ENCODE peak calls at places on chromosomes 2 and 18, in nine cellular contexts. L is nucleus accumbens, J is pancreas, X is T-cell, K is T-helper 22 cell, B is osteocyte, O is amniotic stem cell, R is IMR-90, F is AG08396. H is an unnamed sample.

GRCh38 chr2:178193496-178193822 is 853 bp upstream of the OSBPL6 start:
- DNase-seq in L (no peak), J (no peak), X (no peak), K (no peak), B (no peak), O (no peak), R (peak), F (no peak), H (no peak)

GRCh38 chr2:126882736-126883660 is 15.7 kb upstream of the TEX51 start:
- DNase-seq in L (no peak), J (no peak), X (no peak), K (no peak), B (peak), O (no peak), R (no peak), F (no peak), H (no peak)

GRCh38 chr2:5926896-5927512 is 234.8 kb downstream of the SOX11 start:
- DNase-seq in L (peak), J (no peak), X (no peak), K (no peak), B (no peak), O (no peak), R (no peak), F (no peak), H (no peak)

GRCh38 chr2:144942516-144943256 is 422.8 kb upstream of the ZEB2 start:
- DNase-seq in L (no peak), J (no peak), X (no peak), K (no peak), B (no peak), O (peak), R (peak), F (peak), H (no peak)

GRCh38 chr18:11145413-11146191 is 3.8 kb downstream of the PIEZO2 start:
- DNase-seq in L (no peak), J (no peak), X (no peak), K (no peak), B (no peak), O (no peak), R (no peak), F (no peak), H (no peak)

GRCh38 chr2:190838492-190838910 is 42.1 kb upstream of the GLS start:
- DNase-seq in L (no peak), J (no peak), X (no peak), K (no peak), B (no peak), O (peak), R (peak), F (peak), H (no peak)

GRCh38 chr2:179340678-179341077 is 76.0 kb upstream of the SESTD1 start:
- DNase-seq in L (no peak), J (peak), X (no peak), K (no peak), B (no peak), O (no peak), R (peak), F (no peak), H (no peak)

GRCh38 chr2:20668470-20668869 is 1.5 kb downstream of the GDF7 start:
- DNase-seq in L (no peak), J (no peak), X (no peak), K (no peak), B (no peak), O (no peak), R (no peak), F (no peak), H (no peak)

GRCh38 chr2:42077343-42077742 is 29.5 kb downstream of the PKDCC start:
- DNase-seq in L (no peak), J (no peak), X (no peak), K (no peak), B (no peak), O (no peak), R (no peak), F (no peak), H (no peak)

GRCh38 chr2:145961846-145962245 is 1441.9 kb upstream of the ZEB2 start:
- DNase-seq in L (no peak), J (no peak), X (no peak), K (no peak), B (no peak), O (no peak), R (peak), F (peak), H (no peak)

GRCh38 chr2:180208841-180209240 is 201.7 kb upstream of the CWC22 start:
- DNase-seq in L (no peak), J (no peak), X (no peak), K (no peak), B (no peak), O (no peak), R (peak), F (peak), H (no peak)

GRCh38 chr2:24342110-24342910 is 18.0 kb downstream of the ITSN2 start:
- DNase-seq in L (no peak), J (no peak), X (no peak), K (no peak), B (no peak), O (no peak), R (peak), F (no peak), H (no peak)

GRCh38 chr2:163345795-163346573 is 389.8 kb downstream of the FIGN start:
- DNase-seq in L (no peak), J (no peak), X (no peak), K (no peak), B (no peak), O (peak), R (peak), F (peak), H (no peak)

GRCh38 chr2:30577151-30577550 is 130.1 kb downstream of the LCLAT1 start:
- DNase-seq in L (no peak), J (no peak), X (no peak), K (no peak), B (no peak), O (no peak), R (no peak), F (no peak), H (no peak)

GRCh38 chr2:56244911-56245530 is 61.2 kb downstream of the CCDC85A start:
- DNase-seq in L (peak), J (no peak), X (no peak), K (no peak), B (no peak), O (no peak), R (no peak), F (no peak), H (no peak)

GRCh38 chr2:64166637-64167420 is 22.6 kb upstream of the PELI1 start:
- DNase-seq in L (no peak), J (no peak), X (no peak), K (no peak), B (no peak), O (no peak), R (peak), F (no peak), H (no peak)

GRCh38 chr2:19138264-19138825 is 220.1 kb downstream of the OSR1 start:
- DNase-seq in L (no peak), J (no peak), X (no peak), K (no peak), B (no peak), O (no peak), R (no peak), F (no peak), H (no peak)

GRCh38 chr2:172901913-172902312 is 166.3 kb downstream of the RAPGEF4 start:
- DNase-seq in L (no peak), J (no peak), X (no peak), K (no peak), B (no peak), O (no peak), R (no peak), F (no peak), H (no peak)

GRCh38 chr2:120722211-120722602 is 13.5 kb upstream of the GLI2 start:
- DNase-seq in L (no peak), J (no peak), X (no peak), K (no peak), B (no peak), O (no peak), R (no peak), F (no peak), H (no peak)

GRCh38 chr2:30161929-30162328 is 15.1 kb downstream of the YPEL5 start:
- DNase-seq in L (no peak), J (no peak), X (no peak), K (no peak), B (no peak), O (no peak), R (no peak), F (no peak), H (no peak)

GRCh38 chr2:24702800-24703199 is 90.4 kb downstream of the PTRHD1 start:
- DNase-seq in L (no peak), J (no peak), X (no peak), K (no peak), B (no peak), O (peak), R (peak), F (peak), H (no peak)